ENCODE peak calls at places on chromosomes 6 and 20, in six cellular contexts. L is neural crest cell; A is H9; B is spleen; Z is amygdala; D is CD8-positive, alpha-beta T cell. R is an unnamed sample.

GRCh38 chr20:35700625-35701148 is 1.5 kb downstream of the ROMO1 start:
- DNase-seq in L (no peak), A (no peak), B (no peak), Z (no peak), D (no peak), R (no peak)

GRCh38 chr6:142569676-142570075 is 267.9 kb downstream of the ADGRG6 start:
- DNase-seq in L (no peak), A (peak), B (no peak), Z (no peak), D (no peak), R (no peak)

GRCh38 chr20:41413169-41413568 is 46.6 kb upstream of the EMILIN3 start:
- DNase-seq in L (no peak), A (no peak), B (no peak), Z (no peak), D (no peak), R (no peak)

GRCh38 chr20:19757973-19758887 is at the start of gene RIN2:
- DNase-seq in L (peak), A (peak), B (peak), Z (peak), D (no peak), R (peak)

GRCh38 chr6:11621119-11621518 is 83.6 kb downstream of the TMEM170B start:
- DNase-seq in L (no peak), A (no peak), B (no peak), Z (no peak), D (no peak), R (no peak)

GRCh38 chr6:166270706-166271375 is 37.4 kb downstream of the PRR18 start:
- DNase-seq in L (no peak), A (no peak), B (no peak), Z (no peak), D (no peak), R (no peak)

GRCh38 chr6:74410630-74411029 is 714.6 kb downstream of the CD109 start:
- DNase-seq in L (no peak), A (no peak), B (no peak), Z (no peak), D (no peak), R (no peak)

GRCh38 chr20:219290-220115 is 7.6 kb upstream of the DEFB129 start:
- DNase-seq in L (no peak), A (peak), B (no peak), Z (no peak), D (no peak), R (no peak)

GRCh38 chr20:47568019-47568418 is 66.3 kb downstream of the NCOA3 start:
- DNase-seq in L (no peak), A (no peak), B (no peak), Z (no peak), D (no peak), R (no peak)

GRCh38 chr20:7967199-7967844 is 27.1 kb upstream of the HAO1 start:
- DNase-seq in L (no peak), A (no peak), B (no peak), Z (no peak), D (no peak), R (no peak)

GRCh38 chr6:125170376-125170775 is 16.8 kb downstream of the TPD52L1 start:
- DNase-seq in L (no peak), A (no peak), B (no peak), Z (no peak), D (no peak), R (no peak)

GRCh38 chr6:140538926-140539325 is 1164.5 kb upstream of the CITED2 start:
- DNase-seq in L (no peak), A (no peak), B (no peak), Z (no peak), D (no peak), R (no peak)

GRCh38 chr6:125834347-125834746 is 43.6 kb downstream of the NCOA7 start:
- DNase-seq in L (no peak), A (no peak), B (no peak), Z (no peak), D (no peak), R (no peak)

GRCh38 chr20:45355209-45355608 is 7.0 kb upstream of the SDC4 start:
- DNase-seq in L (no peak), A (no peak), B (no peak), Z (no peak), D (no peak), R (no peak)

R was measured in anterior cingulate cortex.